ENCODE peak calls at places on chromosomes 3 and 15, in six cellular contexts. One of them, this sample, is unnamed.

GRCh38 chr3:11370961-11371360 is 98.8 kb downstream of the ATG7 start:
- DNase-seq in AG08395: no peak
- DNase-seq in mesendoderm: no peak
- DNase-seq in GDM1: no peak
- DNase-seq in pulmonary artery endothelial cell: no peak
- DNase-seq in mucosa of gallbladder: no peak
- DNase-seq in this sample: no peak

GRCh38 chr3:112228786-112229185 is 65.2 kb downstream of the SLC9C1 start:
- DNase-seq in mucosa of gallbladder: no peak
- DNase-seq in pulmonary artery endothelial cell: no peak
- DNase-seq in mesendoderm: no peak
- DNase-seq in AG08395: no peak
- DNase-seq in GDM1: no peak
- DNase-seq in this sample: no peak

GRCh38 chr3:36911990-36912804 is 32.7 kb downstream of the TRANK1 start:
- DNase-seq in AG08395: peak; percentile 41
- DNase-seq in mucosa of gallbladder: no peak
- DNase-seq in pulmonary artery endothelial cell: no peak
- DNase-seq in GDM1: peak; percentile 30
- DNase-seq in mesendoderm: no peak
- DNase-seq in this sample: no peak

GRCh38 chr15:50137330-50137761 is 18.3 kb upstream of the ATP8B4 start:
- DNase-seq in mesendoderm: no peak
- DNase-seq in pulmonary artery endothelial cell: no peak
- DNase-seq in AG08395: peak; percentile 91
- DNase-seq in GDM1: no peak
- DNase-seq in mucosa of gallbladder: no peak
- DNase-seq in this sample: no peak

GRCh38 chr3:64900916-64901903 is 213.4 kb upstream of the ADAMTS9 start:
- DNase-seq in AG08395: no peak
- DNase-seq in pulmonary artery endothelial cell: no peak
- DNase-seq in mucosa of gallbladder: no peak
- DNase-seq in GDM1: no peak
- DNase-seq in mesendoderm: no peak
- DNase-seq in this sample: no peak

GRCh38 chr3:142964150-142964498 is 650 bp upstream of the PAQR9 start:
- DNase-seq in pulmonary artery endothelial cell: no peak
- DNase-seq in mesendoderm: peak; percentile 54
- DNase-seq in GDM1: no peak
- DNase-seq in AG08395: no peak
- DNase-seq in mucosa of gallbladder: no peak
- DNase-seq in this sample: peak; percentile 30

GRCh38 chr15:86624261-86625036 is 544.8 kb downstream of the AGBL1 start:
- DNase-seq in GDM1: no peak
- DNase-seq in pulmonary artery endothelial cell: peak; percentile 54
- DNase-seq in mesendoderm: peak; percentile 96
- DNase-seq in mucosa of gallbladder: peak; percentile 67
- DNase-seq in AG08395: peak; percentile 85
- DNase-seq in this sample: peak; percentile 64

GRCh38 chr3:67947808-67948508 is 293.5 kb upstream of the SUCLG2 start:
- DNase-seq in AG08395: no peak
- DNase-seq in pulmonary artery endothelial cell: no peak
- DNase-seq in GDM1: no peak
- DNase-seq in mesendoderm: peak; percentile 89
- DNase-seq in mucosa of gallbladder: no peak
- DNase-seq in this sample: no peak

GRCh38 chr3:115551091-115551490 is 72.2 kb upstream of the GAP43 start:
- DNase-seq in pulmonary artery endothelial cell: no peak
- DNase-seq in AG08395: no peak
- DNase-seq in mucosa of gallbladder: no peak
- DNase-seq in GDM1: no peak
- DNase-seq in mesendoderm: no peak
- DNase-seq in this sample: no peak

GRCh38 chr15:29805043-29805707 is 17.1 kb downstream of the TJP1 start:
- DNase-seq in pulmonary artery endothelial cell: no peak
- DNase-seq in mucosa of gallbladder: peak; percentile 59
- DNase-seq in mesendoderm: no peak
- DNase-seq in GDM1: no peak
- DNase-seq in AG08395: peak; percentile 76
- DNase-seq in this sample: peak; percentile 41

GRCh38 chr3:4271834-4272233 is 31.3 kb upstream of the SETMAR start:
- DNase-seq in mucosa of gallbladder: no peak
- DNase-seq in pulmonary artery endothelial cell: no peak
- DNase-seq in mesendoderm: peak; percentile 62
- DNase-seq in GDM1: no peak
- DNase-seq in AG08395: peak; percentile 39
- DNase-seq in this sample: peak; percentile 48

GRCh38 chr15:22989576-22990477 is 9.7 kb upstream of the CYFIP1 start:
- DNase-seq in mucosa of gallbladder: no peak
- DNase-seq in AG08395: peak; percentile 10
- DNase-seq in mesendoderm: peak; percentile 35
- DNase-seq in pulmonary artery endothelial cell: no peak
- DNase-seq in GDM1: no peak
- DNase-seq in this sample: no peak

GRCh38 chr3:103195201-103195600 is 760.4 kb downstream of the ZPLD1 start:
- DNase-seq in mucosa of gallbladder: no peak
- DNase-seq in mesendoderm: no peak
- DNase-seq in AG08395: peak; percentile 1
- DNase-seq in GDM1: no peak
- DNase-seq in pulmonary artery endothelial cell: no peak
- DNase-seq in this sample: no peak

GRCh38 chr3:55406666-55407425 is 80.3 kb downstream of the WNT5A start:
- DNase-seq in AG08395: peak; percentile 10
- DNase-seq in mesendoderm: no peak
- DNase-seq in pulmonary artery endothelial cell: no peak
- DNase-seq in GDM1: no peak
- DNase-seq in mucosa of gallbladder: no peak
- DNase-seq in this sample: no peak

GRCh38 chr3:149442845-149443544 is 31.5 kb upstream of the TM4SF4 start:
- DNase-seq in mesendoderm: no peak
- DNase-seq in mucosa of gallbladder: no peak
- DNase-seq in pulmonary artery endothelial cell: peak; percentile 11
- DNase-seq in AG08395: peak; percentile 64
- DNase-seq in GDM1: no peak
- DNase-seq in this sample: no peak

GRCh38 chr3:187725653-187726370 is 19.5 kb downstream of the BCL6 start:
- DNase-seq in AG08395: peak; percentile 54
- DNase-seq in GDM1: no peak
- DNase-seq in pulmonary artery endothelial cell: no peak
- DNase-seq in mucosa of gallbladder: no peak
- DNase-seq in mesendoderm: no peak
- DNase-seq in this sample: no peak

GRCh38 chr15:40344631-40345120 is 3.9 kb upstream of the CCDC9B start:
- DNase-seq in pulmonary artery endothelial cell: no peak
- DNase-seq in mucosa of gallbladder: no peak
- DNase-seq in GDM1: peak; percentile 60
- DNase-seq in AG08395: peak; percentile 78
- DNase-seq in mesendoderm: peak; percentile 60
- DNase-seq in this sample: peak; percentile 93

GRCh38 chr15:43204016-43204901 is 16.6 kb downstream of the EPB42 start:
- DNase-seq in mucosa of gallbladder: peak; percentile 26
- DNase-seq in AG08395: peak; percentile 74
- DNase-seq in pulmonary artery endothelial cell: peak; percentile 44
- DNase-seq in GDM1: no peak
- DNase-seq in mesendoderm: peak; percentile 76
- DNase-seq in this sample: peak; percentile 19

GRCh38 chr3:161576733-161577510 is 80.3 kb downstream of the OTOL1 start:
- DNase-seq in pulmonary artery endothelial cell: no peak
- DNase-seq in mesendoderm: no peak
- DNase-seq in AG08395: no peak
- DNase-seq in GDM1: no peak
- DNase-seq in mucosa of gallbladder: no peak
- DNase-seq in this sample: no peak

GRCh38 chr15:56964182-56964581 is 45.7 kb downstream of the TCF12 start:
- DNase-seq in mucosa of gallbladder: no peak
- DNase-seq in mesendoderm: peak; percentile 68
- DNase-seq in GDM1: no peak
- DNase-seq in pulmonary artery endothelial cell: no peak
- DNase-seq in AG08395: no peak
- DNase-seq in this sample: no peak

GRCh38 chr3:16478516-16478915 is 35.0 kb downstream of the RFTN1 start:
- DNase-seq in pulmonary artery endothelial cell: no peak
- DNase-seq in GDM1: no peak
- DNase-seq in AG08395: no peak
- DNase-seq in mucosa of gallbladder: no peak
- DNase-seq in mesendoderm: no peak
- DNase-seq in this sample: no peak

GRCh38 chr3:21638488-21638887 is 112.5 kb downstream of the ZNF385D start:
- DNase-seq in mucosa of gallbladder: no peak
- DNase-seq in GDM1: no peak
- DNase-seq in AG08395: no peak
- DNase-seq in pulmonary artery endothelial cell: no peak
- DNase-seq in mesendoderm: no peak
- DNase-seq in this sample: no peak

GRCh38 chr3:40841570-40842109 is 316.9 kb downstream of the ZNF621 start:
- DNase-seq in pulmonary artery endothelial cell: no peak
- DNase-seq in AG08395: no peak
- DNase-seq in mesendoderm: no peak
- DNase-seq in GDM1: no peak
- DNase-seq in mucosa of gallbladder: no peak
- DNase-seq in this sample: no peak

GRCh38 chr3:171566803-171567422 is 106.7 kb upstream of the TNIK start:
- DNase-seq in pulmonary artery endothelial cell: no peak
- DNase-seq in AG08395: peak; percentile 61
- DNase-seq in mucosa of gallbladder: no peak
- DNase-seq in mesendoderm: peak; percentile 57
- DNase-seq in GDM1: no peak
- DNase-seq in this sample: peak; percentile 62

GRCh38 chr3:183584246-183584913 is 28.9 kb upstream of the KLHL6 start:
- DNase-seq in AG08395: peak; percentile 33
- DNase-seq in mesendoderm: peak; percentile 83
- DNase-seq in pulmonary artery endothelial cell: no peak
- DNase-seq in mucosa of gallbladder: peak; percentile 56
- DNase-seq in GDM1: no peak
- DNase-seq in this sample: no peak

GRCh38 chr3:44437800-44438199 is 39.7 kb downstream of the ZNF445 start:
- DNase-seq in AG08395: no peak
- DNase-seq in pulmonary artery endothelial cell: no peak
- DNase-seq in mesendoderm: no peak
- DNase-seq in mucosa of gallbladder: no peak
- DNase-seq in GDM1: no peak
- DNase-seq in this sample: no peak

GRCh38 chr3:69510481-69511031 is 124.7 kb upstream of the FRMD4B start:
- DNase-seq in GDM1: no peak
- DNase-seq in mesendoderm: peak; percentile 71
- DNase-seq in AG08395: no peak
- DNase-seq in mucosa of gallbladder: no peak
- DNase-seq in pulmonary artery endothelial cell: no peak
- DNase-seq in this sample: no peak

GRCh38 chr3:33250712-33251111 is 26.5 kb upstream of the FBXL2 start:
- DNase-seq in mucosa of gallbladder: no peak
- DNase-seq in pulmonary artery endothelial cell: no peak
- DNase-seq in mesendoderm: peak; percentile 32
- DNase-seq in GDM1: no peak
- DNase-seq in AG08395: no peak
- DNase-seq in this sample: no peak

GRCh38 chr3:107833046-107833445 is 257.8 kb downstream of the CD47 start:
- DNase-seq in mucosa of gallbladder: no peak
- DNase-seq in GDM1: no peak
- DNase-seq in AG08395: no peak
- DNase-seq in pulmonary artery endothelial cell: no peak
- DNase-seq in mesendoderm: no peak
- DNase-seq in this sample: no peak

GRCh38 chr15:70199601-70200000 is 101.9 kb upstream of the TLE3 start:
- DNase-seq in mucosa of gallbladder: no peak
- DNase-seq in GDM1: no peak
- DNase-seq in AG08395: peak; percentile 21
- DNase-seq in mesendoderm: no peak
- DNase-seq in pulmonary artery endothelial cell: no peak
- DNase-seq in this sample: no peak